ENCODE peak calls at places on chromosomes 5 and 9, in six cellular contexts. B, Y, K, S, P and I are unnamed samples. For H3K36me3, the result is how much of the 10 kb centered on the place peaks cover.

GRCh38 chr9:85527331-85528015 is 214.3 kb downstream of the AGTPBP1 start:
- DNase-seq in B (no peak), S (no peak), K (no peak), P (peak), Y (no peak), I (peak)

GRCh38 chr5:17482784-17483183 is 15.2 kb upstream of the TAF11L2 start:
- DNase-seq in B (no peak), S (no peak), Y (no peak), P (no peak), K (no peak), I (no peak)

GRCh38 chr9:107705521-107705920 is 216.0 kb upstream of the KLF4 start:
- DNase-seq in P (no peak), K (no peak), B (no peak), Y (no peak), S (no peak), I (no peak)

GRCh38 chr9:96058218-96058617 is 182.7 kb downstream of the ERCC6L2 start:
- DNase-seq in K (no peak), Y (no peak), S (no peak), B (no peak), P (no peak), I (no peak)

GRCh38 chr9:16579872-16580432 is 290.5 kb downstream of the BNC2 start:
- DNase-seq in Y (no peak), K (no peak), B (no peak), P (no peak), S (no peak), I (no peak)

GRCh38 chr9:70250221-70250620 is 8.6 kb upstream of the SMC5 start:
- DNase-seq in B (no peak), P (no peak), S (no peak), K (no peak), Y (no peak), I (no peak)

GRCh38 chr9:109245300-109245897 is 75.5 kb downstream of the EPB41L4B start:
- DNase-seq in S (no peak), Y (no peak), B (no peak), P (no peak), K (no peak), I (no peak)

GRCh38 chr9:22813520-22813919 is 366.9 kb downstream of the DMRTA1 start:
- DNase-seq in P (peak), S (peak), Y (no peak), K (no peak), B (peak), I (peak)

GRCh38 chr5:32574540-32575175 is 10.7 kb upstream of the SUB1 start:
- DNase-seq in B (no peak), Y (no peak), P (no peak), S (no peak), K (no peak), I (no peak)

GRCh38 chr5:68217476-68217984 is 2.0 kb downstream of the PIK3R1 start:
- DNase-seq in B (no peak), Y (no peak), K (no peak), S (peak), P (no peak), I (no peak)

GRCh38 chr9:133334161-133334560 is 1.8 kb downstream of the SURF6 start:
- DNase-seq in S (no peak), K (peak), Y (peak), P (no peak), B (no peak), I (no peak)

GRCh38 chr5:32683125-32683524 is 28.0 kb upstream of the NPR3 start:
- DNase-seq in Y (no peak), P (no peak), K (no peak), B (no peak), S (no peak), I (no peak)

GRCh38 chr5:166726406-166726805 is 1565.0 kb upstream of the WWC1 start:
- DNase-seq in B (no peak), Y (no peak), K (no peak), P (no peak), S (no peak), I (no peak)

GRCh38 chr5:132414634-132415377 is 45.3 kb downstream of the SLC22A5 start:
- DNase-seq in Y (no peak), B (no peak), S (peak), K (no peak), P (no peak), I (no peak)

GRCh38 chr9:22147818-22148573 is 138.9 kb upstream of the CDKN2B start:
- DNase-seq in S (no peak), Y (no peak), P (no peak), B (no peak), K (no peak), I (no peak)

GRCh38 chr9:110599468-110599867 is 19.9 kb upstream of the SVEP1 start:
- DNase-seq in S (no peak), B (no peak), P (no peak), K (no peak), Y (no peak), I (no peak)

GRCh38 chr5:130109152-130109551 is 204.9 kb downstream of the CHSY3 start:
- DNase-seq in Y (no peak), P (no peak), S (no peak), K (no peak), B (peak), I (peak)

GRCh38 chr5:158530111-158530510 is 569.6 kb downstream of the EBF1 start:
- DNase-seq in K (no peak), Y (no peak), P (no peak), S (no peak), B (no peak), I (no peak)

GRCh38 chr9:87891754-87892153 is 9.1 kb downstream of the SPATA31E1 start:
- DNase-seq in Y (no peak), K (no peak), S (no peak), P (no peak), B (no peak), I (no peak)

GRCh38 chr9:87270241-87271234 is 227.1 kb upstream of the DAPK1 start:
- DNase-seq in B (no peak), Y (no peak), S (peak), K (peak), P (no peak), I (peak)

GRCh38 chr5:96876292-96876850 is at the start of gene ERAP2:
- DNase-seq in Y (no peak), P (no peak), K (no peak), B (peak), S (no peak), I (no peak)

GRCh38 chr9:125189011-125189360 is 617 bp downstream of the PPP6C start:
- DNase-seq in S (peak), B (no peak), P (peak), K (peak), Y (peak), I (no peak)

GRCh38 chr5:155711882-155712281 is 615.1 kb upstream of the SGCD start:
- DNase-seq in S (no peak), B (no peak), P (no peak), K (no peak), Y (no peak), I (no peak)

GRCh38 chr9:846852-847251 is 5.4 kb downstream of the DMRT1 start:
- DNase-seq in B (no peak), Y (no peak), K (peak), P (no peak), S (no peak), I (peak)

GRCh38 chr5:114311943-114312342 is 49.9 kb upstream of the KCNN2 start:
- DNase-seq in P (no peak), Y (no peak), B (peak), S (no peak), K (no peak), I (peak)

GRCh38 chr5:207599-207998 is 10.4 kb downstream of the CCDC127 start:
- DNase-seq in S (peak), B (no peak), Y (no peak), P (no peak), K (no peak), I (peak)

GRCh38 chr5:11941566-11941965 is 37.3 kb upstream of the CTNND2 start:
- DNase-seq in Y (no peak), K (no peak), P (no peak), B (no peak), S (no peak), I (no peak)

GRCh38 chr5:59097116-59097515 is 514.2 kb downstream of the RAB3C start:
- DNase-seq in B (no peak), S (peak), K (no peak), P (no peak), Y (no peak), I (no peak)

GRCh38 chr9:32589083-32589713 is 16.2 kb upstream of the NDUFB6 start:
- DNase-seq in S (peak), P (no peak), Y (no peak), B (peak), K (no peak), I (peak)

GRCh38 chr9:86187121-86187520 is 72.3 kb downstream of the C9orf153 start:
- DNase-seq in K (no peak), S (peak), P (no peak), Y (no peak), B (no peak), I (peak)

GRCh38 chr5:158789441-158789840 is 310.3 kb downstream of the EBF1 start:
- DNase-seq in S (no peak), B (no peak), Y (no peak), P (no peak), K (no peak), I (no peak)

GRCh38 chr9:86072393-86073016 is 26.9 kb downstream of the GOLM1 start:
- DNase-seq in P (no peak), K (no peak), S (peak), B (no peak), Y (no peak), I (no peak)

GRCh38 chr5:68071731-68072130 is 143.8 kb upstream of the PIK3R1 start:
- DNase-seq in P (no peak), Y (no peak), K (no peak), S (no peak), B (no peak), I (no peak)

GRCh38 chr5:72117281-72117680 is 10.0 kb downstream of the MAP1B start:
- DNase-seq in Y (no peak), K (no peak), S (no peak), B (peak), P (no peak), I (no peak)
- H3K36me3 ChIP-seq in Y (under half), K (under half), S (half or more), B (under half), P (half or more), I (under half)

DNA sequence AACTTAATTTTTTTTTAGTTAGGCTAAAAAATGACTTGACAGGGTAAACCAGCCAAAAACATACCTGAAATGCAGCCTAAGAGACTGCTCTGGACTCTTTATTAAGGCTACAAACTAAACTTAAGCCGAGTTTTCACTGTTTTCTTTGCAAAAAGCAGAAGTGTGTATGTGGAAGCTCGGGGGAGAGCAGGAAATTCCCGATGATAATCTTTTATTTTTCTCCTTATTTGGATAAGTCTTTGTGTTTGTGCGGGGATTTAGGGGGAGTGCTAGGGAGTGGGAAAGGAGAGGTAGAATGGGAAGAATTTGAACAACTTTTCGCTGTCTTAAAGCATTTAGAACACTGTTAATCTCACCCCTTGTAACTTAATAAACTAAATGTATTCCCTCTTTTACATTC is 30.7 kb upstream of the GPR21 start:
- DNase-seq in S (no peak), Y (no peak), P (no peak), B (peak), K (no peak), I (no peak)
- H3K36me3 ChIP-seq in S (under half), Y (under half), P (half or more), B (under half), K (under half), I (under half)

GRCh38 chr5:172104021-172104420 is 84.0 kb downstream of the STK10 start:
- DNase-seq in P (no peak), K (no peak), B (no peak), Y (no peak), S (no peak), I (no peak)
- H3K36me3 ChIP-seq in P (under half), K (under half), B (under half), Y (under half), S (under half), I (under half)

GRCh38 chr9:113184089-113184488 is 33.3 kb downstream of the SLC31A2 start:
- DNase-seq in S (no peak), Y (no peak), P (no peak), B (no peak), K (no peak), I (no peak)
- H3K36me3 ChIP-seq in S (half or more), Y (under half), P (half or more), B (under half), K (under half), I (under half)

DNA sequence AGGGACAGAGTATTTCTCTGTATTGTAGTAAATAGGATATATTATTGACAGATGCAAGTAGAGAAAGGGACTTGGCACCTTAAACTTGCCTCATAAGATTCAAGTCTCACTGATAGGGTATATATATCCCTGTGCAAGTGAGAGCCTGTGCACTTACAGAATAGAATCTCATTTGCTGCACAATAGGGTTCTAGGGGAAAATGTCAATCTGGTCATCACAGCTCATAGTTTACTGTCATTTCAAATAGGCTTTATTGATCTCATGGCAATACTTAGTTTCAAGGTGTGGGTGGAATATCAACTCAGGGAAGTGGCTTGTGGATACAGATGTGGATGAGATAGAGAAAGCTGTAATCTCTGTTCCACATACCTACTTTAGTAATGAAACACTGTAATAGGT is 42.3 kb downstream of the TGFBR1 start:
- DNase-seq in B (no peak), S (no peak), P (no peak), K (no peak), Y (no peak), I (no peak)
- H3K36me3 ChIP-seq in B (under half), S (half or more), P (half or more), K (under half), Y (under half), I (under half)

GRCh38 chr9:127448112-127448805 is 2.9 kb downstream of the RPL12 start:
- DNase-seq in K (no peak), P (no peak), B (no peak), Y (no peak), S (no peak), I (no peak)
- H3K36me3 ChIP-seq in K (under half), P (half or more), B (half or more), Y (under half), S (half or more), I (half or more)

DNA sequence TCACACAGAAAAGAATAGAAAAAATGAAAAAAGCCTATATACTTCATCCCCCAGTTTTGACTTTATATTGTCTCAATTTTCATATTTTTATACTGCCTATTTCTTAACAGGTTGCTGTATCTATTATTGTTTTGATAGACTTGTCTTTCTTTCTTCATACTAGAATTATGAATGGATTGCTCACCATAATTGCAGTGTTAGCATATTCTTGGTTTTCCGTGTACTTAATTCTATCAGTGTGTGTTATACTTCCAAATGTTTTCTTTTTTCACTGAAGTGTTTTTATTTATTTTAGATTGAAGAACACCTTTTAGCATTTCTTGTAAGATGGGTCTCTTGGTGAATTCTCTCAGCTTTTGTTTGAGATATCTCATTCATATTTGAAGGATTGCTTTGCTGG is 38.7 kb downstream of the MTRR start:
- DNase-seq in K (no peak), B (no peak), S (no peak), Y (no peak), P (no peak), I (no peak)
- H3K36me3 ChIP-seq in K (under half), B (under half), S (under half), Y (under half), P (under half), I (under half)

GRCh38 chr9:89390068-89390555 is 71.8 kb downstream of the SECISBP2 start:
- DNase-seq in B (no peak), P (no peak), K (no peak), Y (no peak), S (peak), I (no peak)
- H3K36me3 ChIP-seq in B (under half), P (half or more), K (under half), Y (under half), S (under half), I (under half)

GRCh38 chr5:77761606-77762005 is 14.5 kb downstream of the TBCA start:
- DNase-seq in B (no peak), K (no peak), Y (no peak), S (no peak), P (no peak), I (no peak)

DNA sequence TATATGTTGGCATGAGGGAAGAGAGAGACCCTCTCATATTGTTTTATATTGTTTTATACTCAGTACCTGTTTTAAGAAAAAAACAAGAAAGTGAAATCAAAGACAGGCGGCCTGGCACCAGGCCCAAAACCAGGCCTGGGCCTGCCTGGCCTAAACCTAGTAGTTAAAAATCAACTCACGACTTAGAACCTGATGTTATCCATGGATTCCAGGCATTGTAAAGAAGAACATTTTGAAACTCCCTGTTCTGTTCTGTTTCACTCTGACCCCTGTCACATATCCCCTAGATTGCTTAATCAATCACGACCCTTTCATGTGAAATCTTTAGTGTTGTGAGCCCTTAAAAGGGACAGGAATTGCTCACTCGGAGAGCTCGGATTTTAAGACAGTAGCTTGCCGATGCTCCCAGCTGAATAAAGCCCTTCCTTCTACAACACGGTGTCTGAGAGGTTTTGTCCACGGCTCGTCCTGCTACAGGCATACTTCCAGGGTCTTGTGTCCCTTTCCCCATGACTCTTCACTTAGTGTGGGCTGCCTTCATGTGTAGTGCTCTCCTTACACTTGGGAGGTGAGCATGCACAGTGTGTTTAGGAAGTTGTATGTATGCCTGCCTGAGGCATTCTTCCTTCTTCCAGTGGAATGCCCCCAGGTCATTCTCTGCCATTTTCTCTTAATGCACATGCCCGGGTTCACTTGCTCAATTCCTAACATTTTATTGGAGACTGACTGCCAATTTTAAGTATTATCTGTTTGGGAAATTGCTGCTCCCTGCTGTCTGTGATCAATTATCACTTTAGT is 17.8 kb downstream of the TBCA start:
- DNase-seq in Y (no peak), B (no peak), P (no peak), K (no peak), S (no peak), I (no peak)
- H3K36me3 ChIP-seq in Y (under half), B (under half), P (under half), K (under half), S (under half), I (under half)

GRCh38 chr9:114365194-114365593 is 22.6 kb downstream of the AKNA start:
- DNase-seq in B (no peak), K (no peak), Y (no peak), S (no peak), P (no peak), I (no peak)
- H3K36me3 ChIP-seq in B (under half), K (under half), Y (under half), S (under half), P (half or more), I (under half)